ENCODE peak calls at places on chromosome 22, in six cellular contexts. V is NT2/D1, Y is H1, J is HepG2, U is K562, F is GM12878. D is an unnamed sample.

GRCh38 chr22:22730655-22731373 is 86.4 kb downstream of the GGTLC2 start:
- DNase-seq in U (no peak), V (no peak), F (no peak), J (no peak), Y (no peak), D (no peak)

GRCh38 chr22:17370036-17370765 is 941 bp downstream of the CECR2 start:
- DNase-seq in V (no peak), J (no peak), F (no peak), Y (no peak), U (no peak), D (no peak)

GRCh38 chr22:37741312-37741795 is 44.5 kb downstream of the TRIOBP start:
- DNase-seq in V (no peak), Y (no peak), J (peak; percentile 73), F (no peak), U (no peak), D (no peak)

GRCh38 chr22:43378011-43378704 is 33.7 kb upstream of the MPPED1 start:
- DNase-seq in J (peak; percentile 97), V (no peak), Y (no peak), U (no peak), F (peak; percentile 63), D (no peak)

GRCh38 chr22:42685941-42686666 is 34.6 kb downstream of the A4GALT start:
- DNase-seq in Y (no peak), J (no peak), V (no peak), F (no peak), U (no peak), D (no peak)

GRCh38 chr22:38316340-38317236 is 645 bp downstream of the CSNK1E start:
- DNase-seq in J (no peak), V (no peak), U (peak; percentile 79), F (no peak), Y (no peak), D (no peak)

GRCh38 chr22:27513021-27513420 is 288.5 kb downstream of the MN1 start:
- DNase-seq in V (no peak), Y (no peak), U (no peak), F (no peak), J (no peak), D (no peak)

GRCh38 chr22:37314315-37315046 is 32.2 kb downstream of the CYTH4 start:
- DNase-seq in F (no peak), V (no peak), Y (no peak), J (no peak), U (no peak), D (no peak)

GRCh38 chr22:19401483-19401882 is 30.1 kb downstream of the HIRA start:
- DNase-seq in J (no peak), Y (no peak), U (no peak), F (no peak), V (no peak), D (no peak)

GRCh38 chr22:19066531-19067271 is 55.5 kb downstream of the DGCR2 start:
- DNase-seq in J (no peak), F (no peak), U (no peak), Y (no peak), V (no peak), D (no peak)

GRCh38 chr22:33842421-33843094 is 77.7 kb downstream of the LARGE1 start:
- DNase-seq in F (no peak), V (no peak), Y (no peak), U (no peak), J (no peak), D (no peak)

GRCh38 chr22:33842006-33842354 is 78.3 kb downstream of the LARGE1 start:
- DNase-seq in V (no peak), J (no peak), Y (no peak), U (no peak), F (no peak), D (no peak)

GRCh38 chr22:33838644-33839043 is 81.6 kb downstream of the LARGE1 start:
- DNase-seq in Y (no peak), V (no peak), U (no peak), J (no peak), F (no peak), D (no peak)

GRCh38 chr22:33844273-33844672 is 76.0 kb downstream of the LARGE1 start:
- DNase-seq in J (peak; percentile 9), Y (no peak), F (no peak), V (no peak), U (no peak), D (no peak)

DNA sequence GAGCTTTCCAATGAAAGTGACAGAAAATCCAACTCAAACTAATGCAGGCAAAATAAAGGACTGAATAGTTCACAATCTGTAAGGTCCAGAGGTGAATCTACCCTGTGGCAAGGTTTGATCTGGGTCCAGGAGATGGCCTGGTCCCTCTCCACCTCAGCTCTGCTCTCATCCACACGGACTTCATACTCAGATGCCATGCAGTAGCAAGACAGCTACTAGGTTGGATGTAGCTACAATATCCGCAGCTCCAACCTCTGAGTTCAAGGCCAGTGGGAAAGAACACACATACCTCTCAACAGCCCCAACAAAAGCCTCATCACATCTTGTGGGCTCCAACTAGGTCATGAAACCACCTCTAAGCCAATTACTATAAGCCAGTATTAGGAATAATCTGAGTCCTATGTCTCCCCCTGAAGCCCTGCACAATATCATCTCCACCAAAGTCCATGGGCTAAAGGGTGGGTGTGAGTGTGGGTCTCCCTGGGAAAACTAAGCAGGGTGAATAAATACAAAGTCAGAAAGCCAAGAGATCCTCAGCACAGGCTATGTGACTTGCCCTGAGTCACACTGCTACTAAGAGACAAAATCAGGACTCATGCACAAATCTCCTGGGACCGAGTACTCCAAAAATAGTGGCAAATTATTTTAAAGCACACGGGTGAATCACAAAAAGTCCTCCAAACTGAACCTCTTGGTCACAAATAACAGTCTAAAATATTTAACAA is 78.8 kb downstream of the LARGE1 start:
- DNase-seq in J (peak; percentile 20), U (no peak), Y (no peak), F (no peak), V (no peak), D (no peak)
- TF ChIP-seq ZNF274 in J (no peak), U (no peak), Y (no peak), F (no peak), V (no peak), D (no peak)

DNA sequence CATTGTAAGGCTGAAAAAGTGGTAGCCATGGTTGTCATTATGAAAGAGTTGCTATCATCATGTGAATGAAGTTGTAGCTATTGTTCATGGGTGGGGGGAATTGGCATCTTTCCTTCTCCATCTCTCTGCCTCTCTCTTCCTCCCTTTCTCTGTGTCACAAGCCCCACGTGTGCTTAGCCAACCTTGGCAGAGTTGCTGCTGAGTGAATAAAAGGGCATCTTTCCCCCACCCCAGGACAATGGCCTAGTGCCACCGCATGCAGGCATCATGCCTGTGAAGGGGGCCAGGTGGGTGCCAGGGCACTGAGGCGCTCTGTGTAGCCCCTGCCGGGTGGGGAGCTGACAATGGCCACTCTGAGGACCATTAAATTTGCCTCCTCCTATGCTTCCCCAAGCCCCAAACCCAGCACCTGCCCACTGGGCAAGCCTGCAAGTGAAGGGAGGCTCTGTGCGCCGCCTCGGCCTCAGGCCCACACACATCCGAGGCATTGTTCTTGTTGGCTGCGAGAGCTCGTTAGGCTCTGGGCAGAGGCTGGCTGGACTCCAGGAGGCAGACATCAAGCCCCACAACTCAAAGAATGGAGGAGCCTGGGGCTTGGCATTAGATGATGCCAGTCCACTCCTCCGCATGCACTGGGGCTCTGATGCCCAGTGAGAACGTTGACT is 103.9 kb downstream of the SEZ6L start:
- DNase-seq in U (no peak), V (no peak), F (no peak), J (no peak), Y (no peak), D (no peak)
- TF ChIP-seq ZNF274 in U (no peak), V (no peak), F (no peak), J (no peak), Y (no peak), D (no peak)

DNA sequence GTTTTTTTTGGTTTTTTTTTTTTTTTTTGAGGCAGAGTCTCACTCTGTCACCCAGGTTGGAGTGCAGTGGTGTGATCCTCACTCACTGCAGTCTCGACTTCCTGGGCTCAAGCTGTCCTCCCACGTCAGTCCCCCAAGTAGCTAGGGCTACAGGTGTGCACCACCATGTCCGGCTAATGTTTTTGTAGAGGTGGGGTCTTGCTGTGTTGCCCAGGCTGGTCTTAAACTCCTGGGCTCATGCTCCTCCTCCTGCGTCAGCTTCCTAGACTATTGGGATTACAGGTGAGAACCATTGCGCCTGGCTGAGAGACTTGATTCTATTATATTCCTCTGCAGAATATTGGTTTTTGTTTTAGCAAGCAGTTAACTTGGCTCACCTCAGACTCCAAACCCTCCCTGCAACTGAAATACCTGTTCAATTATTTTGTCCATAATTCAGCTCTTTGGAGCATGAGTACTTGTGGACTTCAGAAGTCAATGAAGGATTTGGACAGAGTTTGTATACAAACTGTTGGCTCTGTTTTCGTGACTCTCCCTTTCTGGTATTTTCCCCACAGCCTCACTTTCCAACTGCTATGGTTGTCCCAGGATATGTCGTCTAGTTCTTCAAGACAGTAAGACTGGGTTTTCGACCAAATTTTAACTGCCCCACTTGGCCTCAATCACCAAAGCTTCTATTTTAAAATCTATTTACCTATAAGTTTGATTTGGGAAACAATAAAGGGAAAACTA is 69.1 kb upstream of the ADORA2A start:
- DNase-seq in F (no peak), Y (no peak), U (no peak), V (no peak), J (no peak), D (no peak)
- TF ChIP-seq ZNF274 in F (no peak), Y (no peak), U (no peak), V (no peak), J (no peak), D (no peak)

GRCh38 chr22:46062971-46063631 is 86.1 kb upstream of the WNT7B start:
- DNase-seq in J (no peak), F (no peak), Y (no peak), U (no peak), V (no peak), D (no peak)
- TF ChIP-seq ZNF274 in J (no peak), F (no peak), Y (no peak), U (no peak), V (no peak), D (no peak)

DNA sequence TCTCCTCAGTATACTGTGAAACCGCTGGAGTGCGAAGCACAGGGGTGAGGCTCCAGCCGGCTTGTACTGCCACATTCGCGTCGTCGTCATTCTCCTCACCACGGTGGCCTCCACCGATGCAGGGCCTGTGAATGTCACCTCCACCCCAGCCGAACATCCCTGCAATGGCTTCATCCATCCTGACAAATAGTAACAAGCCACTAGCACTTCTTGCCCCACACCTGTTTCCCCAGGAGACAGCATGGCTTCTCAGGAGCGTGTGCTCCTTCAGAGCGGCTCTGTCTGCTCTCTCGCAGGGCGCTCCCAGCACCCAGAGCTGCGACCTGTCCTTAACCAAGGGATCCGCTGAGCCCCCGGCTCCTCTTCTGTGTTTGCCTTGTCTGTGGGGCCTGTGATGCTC is 1165.4 kb downstream of the TBC1D22A start:
- DNase-seq in F (no peak), Y (no peak), J (no peak), U (no peak), V (no peak), D (no peak)
- TF ChIP-seq ZNF274 in F (no peak), Y (no peak), J (no peak), U (no peak), V (no peak), D (no peak)

GRCh38 chr22:29879738-29880137 is 3.2 kb upstream of the MTMR3 start:
- DNase-seq in U (peak; percentile 15), Y (no peak), J (no peak), V (no peak), F (no peak), D (peak; percentile 10)
- TF ChIP-seq ZNF274 in U (no peak), Y (no peak), J (no peak), V (no peak), F (no peak), D (no peak)

DNA sequence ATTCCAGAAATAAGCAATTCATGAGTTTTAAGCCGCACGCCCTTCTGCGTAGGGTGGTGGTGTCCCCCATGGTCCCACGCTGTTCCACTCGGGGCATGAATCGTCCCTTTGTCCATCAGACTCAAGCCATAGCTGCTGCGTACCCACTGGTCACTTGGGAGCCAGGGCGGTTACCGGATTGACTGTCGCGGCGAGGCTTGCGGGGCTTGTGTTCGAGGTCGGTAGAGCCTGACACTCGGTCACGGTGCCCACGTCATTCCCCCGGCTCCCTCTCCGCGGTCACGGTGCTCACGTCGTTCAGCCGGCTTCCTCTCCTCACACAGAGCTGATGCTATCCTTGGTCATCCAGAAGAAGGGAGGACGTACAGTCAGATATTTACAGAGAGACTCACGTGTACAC is 1227.0 kb downstream of the BRD1 start:
- DNase-seq in J (no peak), U (no peak), Y (no peak), F (no peak), V (no peak), D (no peak)
- TF ChIP-seq ZNF274 in J (no peak), U (no peak), Y (no peak), F (no peak), V (no peak), D (no peak)

D was measured in HCT116.